ENCODE peak calls at places on chromosomes 3 and 15, in five cellular contexts. J is BJ, O is psoas muscle, D is K562, C is GM12864. G is an unnamed sample.
A peak's percentile ranks its signal among the peaks of the same experiment; 100 is the strongest.

GRCh38 chr3:66795365-66795764 is 202.7 kb upstream of the KBTBD8 start:
- DNase-seq in O (no peak), D (no peak), J (no peak), C (no peak), G (no peak)

GRCh38 chr3:159559771-159560170 is 428.9 kb upstream of the IL12A start:
- DNase-seq in D (no peak), O (no peak), C (no peak), J (no peak), G (no peak)

GRCh38 chr3:1696654-1697275 is 401.9 kb upstream of the CNTN4 start:
- DNase-seq in J (no peak), D (no peak), C (no peak), O (no peak), G (no peak)

GRCh38 chr3:73846951-73847350 is 222.2 kb upstream of the PDZRN3 start:
- DNase-seq in C (no peak), O (no peak), J (no peak), D (no peak), G (no peak)

GRCh38 chr3:59998040-59998439 is 948.2 kb upstream of the CFAP20DC start:
- DNase-seq in C (no peak), O (no peak), J (no peak), D (no peak), G (no peak)

GRCh38 chr15:75151214-75152128 is 50.2 kb upstream of the C15orf39 start:
- DNase-seq in O (no peak), J (no peak), C (no peak), D (no peak), G (no peak)

GRCh38 chr15:99511529-99511864 is 54.3 kb upstream of the MEF2A start:
- DNase-seq in O (no peak), J (peak; percentile 32), D (no peak), C (no peak), G (no peak)

GRCh38 chr3:121477589-121477988 is 68.2 kb downstream of the POLQ start:
- DNase-seq in D (no peak), O (no peak), C (no peak), J (peak; percentile 47), G (no peak)

GRCh38 chr15:66901336-66902100 is 163.9 kb upstream of the SMAD3 start:
- DNase-seq in C (no peak), O (no peak), D (no peak), J (no peak), G (no peak)

GRCh38 chr3:100982710-100983109 is 10.5 kb downstream of the ABI3BP start:
- DNase-seq in D (no peak), C (no peak), O (peak; percentile 59), J (no peak), G (no peak)

GRCh38 chr3:194089357-194090177 is 46.4 kb upstream of the HES1 start:
- DNase-seq in O (peak; percentile 83), D (peak; percentile 86), J (peak; percentile 97), C (no peak), G (peak; percentile 66)

GRCh38 chr3:10255835-10256234 is 7.6 kb downstream of the TATDN2 start:
- DNase-seq in J (no peak), C (no peak), D (no peak), O (no peak), G (no peak)

GRCh38 chr3:168881804-168882203 is 781.7 kb downstream of the MECOM start:
- DNase-seq in C (no peak), D (no peak), J (no peak), O (no peak), G (no peak)

GRCh38 chr3:142224482-142225072 is 808 bp downstream of the GK5 start:
- DNase-seq in J (no peak), O (no peak), C (no peak), D (no peak), G (no peak)

GRCh38 chr15:101016581-101016980 is 97.4 kb downstream of the LRRK1 start:
- DNase-seq in J (no peak), D (no peak), C (no peak), O (no peak), G (no peak)

GRCh38 chr3:41350441-41350840 is 151.1 kb downstream of the CTNNB1 start:
- DNase-seq in D (no peak), O (no peak), J (no peak), C (no peak), G (no peak)

GRCh38 chr3:127132876-127133275 is 60.1 kb upstream of the PRR23E start:
- DNase-seq in D (no peak), O (no peak), J (no peak), C (no peak), G (no peak)

GRCh38 chr3:43759297-43759782 is 68.6 kb downstream of the ABHD5 start:
- DNase-seq in D (no peak), J (peak; percentile 79), O (peak; percentile 33), C (no peak), G (no peak)

GRCh38 chr3:16466822-16467221 is 46.7 kb downstream of the RFTN1 start:
- DNase-seq in C (no peak), J (no peak), D (no peak), O (no peak), G (no peak)

GRCh38 chr3:177589921-177590336 is 392.6 kb upstream of the TBL1XR1 start:
- DNase-seq in O (no peak), D (no peak), J (peak; percentile 47), C (no peak), G (peak; percentile 34)

GRCh38 chr3:133988631-133989161 is 41.0 kb downstream of the SLCO2A1 start:
- DNase-seq in J (no peak), C (no peak), O (no peak), D (no peak), G (no peak)

GRCh38 chr3:21508244-21508643 is 242.8 kb downstream of the ZNF385D start:
- DNase-seq in D (no peak), J (no peak), C (no peak), O (no peak), G (no peak)

GRCh38 chr3:145678401-145678800 is 482.6 kb downstream of the PLOD2 start:
- DNase-seq in J (no peak), C (no peak), D (no peak), O (no peak), G (no peak)

GRCh38 chr3:177451277-177451880 is 254.1 kb upstream of the TBL1XR1 start:
- DNase-seq in O (no peak), D (no peak), C (no peak), J (no peak), G (no peak)

GRCh38 chr15:71462638-71463037 is 347.4 kb downstream of the THSD4 start:
- DNase-seq in O (no peak), D (no peak), C (no peak), J (no peak), G (no peak)

GRCh38 chr3:23159929-23160328 is 43.2 kb upstream of the UBE2E2 start:
- DNase-seq in J (peak; percentile 64), O (no peak), C (no peak), D (no peak), G (no peak)

GRCh38 chr3:21672303-21672702 is 78.7 kb downstream of the ZNF385D start:
- DNase-seq in D (no peak), J (peak; percentile 66), O (no peak), C (no peak), G (no peak)

GRCh38 chr3:10813425-10813824 is 2.6 kb upstream of the SLC6A11 start:
- DNase-seq in O (no peak), D (no peak), C (no peak), J (no peak), G (no peak)

GRCh38 chr3:114213669-114214541 is 23.5 kb downstream of the ZNF80 start:
- DNase-seq in D (no peak), J (peak; percentile 51), O (no peak), C (peak; percentile 86), G (peak; percentile 73)
- TF ChIP-seq CTCF in D (no peak), J (peak; percentile 16), O (no peak), C (peak; percentile 25), G (no peak)

DNA sequence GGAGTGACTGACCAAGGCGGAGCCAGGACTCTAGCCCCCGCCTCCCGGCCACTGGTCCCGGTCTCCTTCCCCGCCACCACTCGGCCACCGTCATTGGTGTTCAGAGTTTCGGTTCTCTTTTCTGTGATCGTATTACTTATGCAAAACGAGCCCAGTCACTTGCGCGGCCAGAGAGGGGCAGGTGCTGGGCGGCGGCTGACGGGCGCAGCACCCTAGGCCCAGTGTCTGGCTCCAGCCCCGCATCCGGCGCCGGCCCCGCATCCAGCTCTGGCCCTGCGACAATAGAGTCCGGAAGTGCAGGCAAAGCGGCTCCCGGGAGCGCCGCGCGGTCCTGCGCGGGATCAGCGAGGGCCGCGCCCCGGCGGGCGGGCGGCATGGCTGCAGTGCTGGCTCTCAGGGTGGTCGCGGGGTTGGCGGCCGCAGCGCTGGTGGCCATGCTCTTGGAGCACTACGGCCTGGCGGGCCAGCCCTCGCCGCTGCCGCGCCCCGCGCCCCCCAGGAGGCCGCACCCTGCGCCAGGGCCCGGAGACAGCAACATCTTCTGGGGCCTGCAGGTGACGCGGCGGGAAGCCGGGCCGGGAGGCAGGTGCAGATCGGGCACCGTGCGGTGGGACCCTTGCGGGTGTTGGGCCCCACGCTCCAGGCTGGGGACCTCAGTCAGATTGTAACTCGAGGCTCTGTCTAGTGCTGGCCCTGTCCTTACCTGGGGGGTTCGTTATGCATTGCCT is at the start of gene TMEM62:
- DNase-seq in O (peak; percentile 84), C (peak; percentile 74), J (no peak), D (peak; percentile 87), G (peak; percentile 96)
- TF ChIP-seq CTCF in O (no peak), C (peak; percentile 1), J (no peak), D (no peak), G (no peak)

GRCh38 chr3:167835359-167835758 is 99.8 kb downstream of the SERPINI1 start:
- DNase-seq in D (no peak), O (no peak), C (no peak), J (no peak), G (no peak)

GRCh38 chr3:167840247-167840646 is 104.7 kb downstream of the SERPINI1 start:
- DNase-seq in J (no peak), C (no peak), D (no peak), O (no peak), G (no peak)

GRCh38 chr3:167839460-167839859 is 103.9 kb downstream of the SERPINI1 start:
- DNase-seq in J (no peak), C (no peak), O (no peak), D (no peak), G (no peak)

GRCh38 chr3:167835953-167836352 is 100.4 kb downstream of the SERPINI1 start:
- DNase-seq in O (no peak), D (no peak), J (no peak), C (no peak), G (no peak)

GRCh38 chr3:167837430-167837829 is 101.9 kb downstream of the SERPINI1 start:
- DNase-seq in J (no peak), D (no peak), O (no peak), C (no peak), G (no peak)
- TF ChIP-seq CTCF in J (no peak), D (no peak), O (peak; percentile 33), C (no peak), G (no peak)

GRCh38 chr15:69855172-69855562 is 242.6 kb downstream of the TLE3 start:
- DNase-seq in O (no peak), J (no peak), D (no peak), C (no peak), G (no peak)
- TF ChIP-seq CTCF in O (no peak), J (no peak), D (no peak), C (no peak), G (no peak)

G was measured in GM10248.